ENCODE peak calls at places on chromosomes 5 and 9, in four cellular contexts. G, V, L and I are unnamed samples.

GRCh38 chr5:68562308-68562707 is 346.8 kb downstream of the PIK3R1 start:
- DNase-seq in V (no peak), L (peak; percentile 93), G (peak; percentile 67), I (no peak)

GRCh38 chr5:144086295-144086694 is 84.2 kb downstream of the YIPF5 start:
- DNase-seq in G (no peak), V (no peak), L (no peak), I (no peak)

GRCh38 chr5:177446184-177447065 is at the start of gene PRR7:
- DNase-seq in V (peak; percentile 84), G (peak; percentile 66), L (peak; percentile 39), I (peak; percentile 75)

GRCh38 chr5:79301046-79301712 is 65.2 kb downstream of the JMY start:
- DNase-seq in V (no peak), G (no peak), L (peak; percentile 20), I (no peak)

GRCh38 chr5:37071901-37072581 is 177.1 kb downstream of the CPLANE1 start:
- DNase-seq in V (no peak), G (no peak), L (peak; percentile 98), I (no peak)

GRCh38 chr9:69237702-69238295 is 63.7 kb downstream of the TJP2 start:
- DNase-seq in V (no peak), L (no peak), G (no peak), I (no peak)

GRCh38 chr5:26847041-26847736 is 191.2 kb downstream of the CDH9 start:
- DNase-seq in L (no peak), V (no peak), G (peak; percentile 71), I (peak; percentile 1)

GRCh38 chr9:92603100-92603499 is 66.8 kb downstream of the IPPK start:
- DNase-seq in G (no peak), V (no peak), L (no peak), I (no peak)

GRCh38 chr5:178688551-178688950 is 41.9 kb downstream of the ZNF354A start:
- DNase-seq in V (no peak), G (no peak), L (no peak), I (no peak)

GRCh38 chr5:159504106-159504856 is 174.0 kb upstream of the IL12B start:
- DNase-seq in V (no peak), G (no peak), L (peak; percentile 44), I (no peak)

GRCh38 chr9:116149844-116150243 is 3.7 kb upstream of the PAPPA start:
- DNase-seq in V (no peak), G (peak; percentile 49), L (no peak), I (peak; percentile 54)

GRCh38 chr9:126666155-126666803 is 52.6 kb downstream of the LMX1B start:
- DNase-seq in L (no peak), G (no peak), V (no peak), I (no peak)

GRCh38 chr9:114000063-114000454 is 78.0 kb downstream of the AMBP start:
- DNase-seq in L (no peak), G (peak; percentile 9), V (no peak), I (no peak)

GRCh38 chr5:61796773-61797172 is 464.7 kb downstream of the ZSWIM6 start:
- DNase-seq in G (no peak), V (no peak), L (no peak), I (no peak)

GRCh38 chr5:10583663-10584572 is 20.0 kb downstream of the ANKRD33B start:
- DNase-seq in L (no peak), V (no peak), G (no peak), I (no peak)

GRCh38 chr5:140348104-140348503 is 1.7 kb upstream of the HBEGF start:
- DNase-seq in V (no peak), L (no peak), G (no peak), I (no peak)

GRCh38 chr9:110351009-110351467 is 13.4 kb upstream of the TXNDC8 start:
- DNase-seq in V (no peak), G (no peak), L (peak; percentile 90), I (no peak)